ENCODE peak calls at places on chromosome 16, in seven cellular contexts. One of them, this sample, is unnamed.

GRCh38 chr16:61915569-61915968 is 120.7 kb downstream of the CDH8 start:
- DNase-seq in fibroblast of lung: no peak
- DNase-seq in neural progenitor cell: no peak
- DNase-seq in DND-41: no peak
- DNase-seq in HCT116: no peak
- DNase-seq in keratinocyte: no peak
- DNase-seq in IMR-90: no peak
- DNase-seq in this sample: no peak

GRCh38 chr16:71807905-71808592 is 585 bp downstream of the AP1G1 start:
- DNase-seq in IMR-90: peak; percentile 21
- DNase-seq in HCT116: no peak
- DNase-seq in fibroblast of lung: peak; percentile 38
- DNase-seq in DND-41: no peak
- DNase-seq in keratinocyte: no peak
- DNase-seq in neural progenitor cell: peak; percentile 49
- DNase-seq in this sample: peak; percentile 42

GRCh38 chr16:7303014-7303676 is 29.5 kb upstream of the RBFOX1 start:
- DNase-seq in DND-41: no peak
- DNase-seq in keratinocyte: no peak
- DNase-seq in neural progenitor cell: peak; percentile 75
- DNase-seq in HCT116: no peak
- DNase-seq in IMR-90: no peak
- DNase-seq in fibroblast of lung: no peak
- DNase-seq in this sample: no peak

GRCh38 chr16:19777061-19777460 is 59.0 kb downstream of the IQCK start:
- DNase-seq in IMR-90: no peak
- DNase-seq in fibroblast of lung: no peak
- DNase-seq in keratinocyte: no peak
- DNase-seq in neural progenitor cell: no peak
- DNase-seq in HCT116: no peak
- DNase-seq in DND-41: no peak
- DNase-seq in this sample: no peak

GRCh38 chr16:48347980-48348379 is 37.2 kb downstream of the SIAH1 start:
- DNase-seq in neural progenitor cell: no peak
- DNase-seq in HCT116: no peak
- DNase-seq in keratinocyte: no peak
- DNase-seq in fibroblast of lung: no peak
- DNase-seq in DND-41: no peak
- DNase-seq in IMR-90: no peak
- DNase-seq in this sample: no peak

GRCh38 chr16:84166796-84167695 is 19.8 kb downstream of the TAF1C start:
- DNase-seq in keratinocyte: no peak
- DNase-seq in neural progenitor cell: no peak
- DNase-seq in IMR-90: no peak
- DNase-seq in HCT116: no peak
- DNase-seq in DND-41: no peak
- DNase-seq in fibroblast of lung: no peak
- DNase-seq in this sample: no peak

GRCh38 chr16:191783-192294 is 11.6 kb downstream of the HBQ1 start:
- DNase-seq in HCT116: no peak
- DNase-seq in IMR-90: peak; percentile 33
- DNase-seq in neural progenitor cell: no peak
- DNase-seq in keratinocyte: no peak
- DNase-seq in DND-41: no peak
- DNase-seq in fibroblast of lung: peak; percentile 46
- DNase-seq in this sample: no peak

GRCh38 chr16:81547194-81547918 is 102.7 kb downstream of the CMIP start:
- DNase-seq in fibroblast of lung: no peak
- DNase-seq in IMR-90: no peak
- DNase-seq in neural progenitor cell: no peak
- DNase-seq in keratinocyte: no peak
- DNase-seq in DND-41: no peak
- DNase-seq in HCT116: no peak
- DNase-seq in this sample: no peak

GRCh38 chr16:80122155-80122554 is 418.6 kb upstream of the DYNLRB2 start:
- DNase-seq in neural progenitor cell: no peak
- DNase-seq in keratinocyte: no peak
- DNase-seq in fibroblast of lung: peak; percentile 67
- DNase-seq in DND-41: no peak
- DNase-seq in IMR-90: no peak
- DNase-seq in HCT116: no peak
- DNase-seq in this sample: peak; percentile 51

GRCh38 chr16:46482895-46483294 is 138.3 kb downstream of the SHCBP1 start:
- DNase-seq in IMR-90: no peak
- DNase-seq in keratinocyte: no peak
- DNase-seq in neural progenitor cell: no peak
- DNase-seq in DND-41: no peak
- DNase-seq in HCT116: no peak
- DNase-seq in fibroblast of lung: no peak
- DNase-seq in this sample: no peak

GRCh38 chr16:68563631-68564366 is 24.7 kb downstream of the ZFP90 start:
- DNase-seq in DND-41: no peak
- DNase-seq in IMR-90: no peak
- DNase-seq in fibroblast of lung: no peak
- DNase-seq in neural progenitor cell: no peak
- DNase-seq in HCT116: no peak
- DNase-seq in keratinocyte: no peak
- DNase-seq in this sample: no peak

GRCh38 chr16:51762081-51762995 is 611.3 kb upstream of the SALL1 start:
- DNase-seq in DND-41: peak; percentile 68
- DNase-seq in IMR-90: peak; percentile 70
- DNase-seq in HCT116: no peak
- DNase-seq in fibroblast of lung: peak; percentile 69
- DNase-seq in keratinocyte: no peak
- DNase-seq in neural progenitor cell: peak; percentile 93
- DNase-seq in this sample: peak; percentile 74
- H3K9ac ChIP-seq in DND-41: no peak overlapping the region
- H3K9ac ChIP-seq in IMR-90: no peak overlapping the region
- H3K9ac ChIP-seq in HCT116: no peak overlapping the region
- H3K9ac ChIP-seq in fibroblast of lung: no peak overlapping the region
- H3K9ac ChIP-seq in keratinocyte: no peak overlapping the region
- H3K9ac ChIP-seq in neural progenitor cell: no peak overlapping the region
- H3K9ac ChIP-seq in this sample: no peak overlapping the region

GRCh38 chr16:73877148-73877547 is 419.5 kb upstream of the PSMD7 start:
- DNase-seq in neural progenitor cell: no peak
- DNase-seq in HCT116: no peak
- DNase-seq in DND-41: no peak
- DNase-seq in keratinocyte: no peak
- DNase-seq in IMR-90: no peak
- DNase-seq in fibroblast of lung: no peak
- DNase-seq in this sample: no peak
- H3K27ac ChIP-seq in neural progenitor cell: no peak overlapping the region
- H3K27ac ChIP-seq in HCT116: no peak overlapping the region
- H3K27ac ChIP-seq in DND-41: no peak overlapping the region
- H3K27ac ChIP-seq in keratinocyte: no peak overlapping the region
- H3K27ac ChIP-seq in IMR-90: no peak overlapping the region
- H3K27ac ChIP-seq in fibroblast of lung: no peak overlapping the region
- H3K27ac ChIP-seq in this sample: no peak overlapping the region

DNA sequence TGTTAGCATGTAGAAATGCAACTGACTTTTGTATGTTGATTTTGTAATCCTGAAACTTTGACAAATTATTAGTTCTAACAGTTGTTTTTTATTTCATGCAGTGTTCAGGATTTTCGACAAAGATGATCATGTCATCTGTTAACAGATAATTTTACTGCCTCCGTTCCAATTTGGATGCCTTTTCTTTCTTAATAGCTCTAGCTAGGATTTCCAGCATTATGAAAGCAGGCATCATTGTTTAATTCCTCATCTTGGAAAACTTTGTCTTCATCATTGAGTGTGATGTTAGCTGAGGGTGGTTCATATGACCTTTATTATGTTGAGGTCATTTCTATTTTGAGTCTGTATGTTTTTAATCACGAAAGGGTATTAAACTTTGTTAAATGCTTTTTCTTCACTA is 31.9 kb downstream of the RMI2 start:
- DNase-seq in fibroblast of lung: no peak
- DNase-seq in keratinocyte: no peak
- DNase-seq in DND-41: no peak
- DNase-seq in HCT116: no peak
- DNase-seq in IMR-90: no peak
- DNase-seq in neural progenitor cell: no peak
- DNase-seq in this sample: no peak
- H3K9ac ChIP-seq in fibroblast of lung: no peak overlapping the region
- H3K9ac ChIP-seq in keratinocyte: no peak overlapping the region
- H3K9ac ChIP-seq in DND-41: no peak overlapping the region
- H3K9ac ChIP-seq in HCT116: no peak overlapping the region
- H3K9ac ChIP-seq in IMR-90: no peak overlapping the region
- H3K9ac ChIP-seq in neural progenitor cell: no peak overlapping the region
- H3K9ac ChIP-seq in this sample: no peak overlapping the region

GRCh38 chr16:57794849-57795430 is 7.4 kb downstream of the KIFC3 start:
- DNase-seq in neural progenitor cell: no peak
- DNase-seq in IMR-90: no peak
- DNase-seq in HCT116: no peak
- DNase-seq in fibroblast of lung: no peak
- DNase-seq in DND-41: no peak
- DNase-seq in keratinocyte: no peak
- DNase-seq in this sample: no peak

GRCh38 chr16:57788951-57789350 is 13.3 kb downstream of the KIFC3 start:
- DNase-seq in HCT116: no peak
- DNase-seq in keratinocyte: no peak
- DNase-seq in IMR-90: no peak
- DNase-seq in DND-41: no peak
- DNase-seq in neural progenitor cell: no peak
- DNase-seq in fibroblast of lung: no peak
- DNase-seq in this sample: no peak

GRCh38 chr16:57795431-57795878 is 6.8 kb downstream of the KIFC3 start:
- DNase-seq in neural progenitor cell: peak; percentile 78
- DNase-seq in HCT116: peak; percentile 53
- DNase-seq in DND-41: peak; percentile 51
- DNase-seq in IMR-90: peak; percentile 38
- DNase-seq in keratinocyte: no peak
- DNase-seq in fibroblast of lung: peak; percentile 49
- DNase-seq in this sample: no peak

GRCh38 chr16:57791156-57791902 is 11.0 kb downstream of the KIFC3 start:
- DNase-seq in neural progenitor cell: no peak
- DNase-seq in DND-41: no peak
- DNase-seq in IMR-90: no peak
- DNase-seq in HCT116: no peak
- DNase-seq in fibroblast of lung: no peak
- DNase-seq in keratinocyte: no peak
- DNase-seq in this sample: no peak

GRCh38 chr16:57791903-57792461 is 10.3 kb downstream of the KIFC3 start:
- DNase-seq in fibroblast of lung: no peak
- DNase-seq in DND-41: no peak
- DNase-seq in IMR-90: no peak
- DNase-seq in keratinocyte: no peak
- DNase-seq in neural progenitor cell: no peak
- DNase-seq in HCT116: no peak
- DNase-seq in this sample: no peak
- H3K27ac ChIP-seq in fibroblast of lung: no peak overlapping the region
- H3K27ac ChIP-seq in DND-41: no peak overlapping the region
- H3K27ac ChIP-seq in IMR-90: no peak overlapping the region
- H3K27ac ChIP-seq in keratinocyte: no peak overlapping the region
- H3K27ac ChIP-seq in neural progenitor cell: no peak overlapping the region
- H3K27ac ChIP-seq in HCT116: no peak overlapping the region
- H3K27ac ChIP-seq in this sample: no peak overlapping the region

GRCh38 chr16:49693445-49693844 is 162.5 kb downstream of the ZNF423 start:
- DNase-seq in DND-41: no peak
- DNase-seq in keratinocyte: no peak
- DNase-seq in neural progenitor cell: no peak
- DNase-seq in fibroblast of lung: no peak
- DNase-seq in IMR-90: no peak
- DNase-seq in HCT116: no peak
- DNase-seq in this sample: no peak

GRCh38 chr16:49697631-49698030 is 158.3 kb downstream of the ZNF423 start:
- DNase-seq in DND-41: no peak
- DNase-seq in HCT116: no peak
- DNase-seq in keratinocyte: no peak
- DNase-seq in fibroblast of lung: no peak
- DNase-seq in IMR-90: no peak
- DNase-seq in neural progenitor cell: peak; percentile 46
- DNase-seq in this sample: no peak

GRCh38 chr16:49698416-49698815 is 157.5 kb downstream of the ZNF423 start:
- DNase-seq in keratinocyte: no peak
- DNase-seq in neural progenitor cell: peak; percentile 41
- DNase-seq in DND-41: no peak
- DNase-seq in HCT116: no peak
- DNase-seq in IMR-90: no peak
- DNase-seq in fibroblast of lung: peak; percentile 27
- DNase-seq in this sample: no peak

GRCh38 chr16:49696414-49697101 is 159.4 kb downstream of the ZNF423 start:
- DNase-seq in fibroblast of lung: no peak
- DNase-seq in DND-41: no peak
- DNase-seq in neural progenitor cell: peak; percentile 91
- DNase-seq in IMR-90: no peak
- DNase-seq in keratinocyte: no peak
- DNase-seq in HCT116: no peak
- DNase-seq in this sample: no peak

DNA sequence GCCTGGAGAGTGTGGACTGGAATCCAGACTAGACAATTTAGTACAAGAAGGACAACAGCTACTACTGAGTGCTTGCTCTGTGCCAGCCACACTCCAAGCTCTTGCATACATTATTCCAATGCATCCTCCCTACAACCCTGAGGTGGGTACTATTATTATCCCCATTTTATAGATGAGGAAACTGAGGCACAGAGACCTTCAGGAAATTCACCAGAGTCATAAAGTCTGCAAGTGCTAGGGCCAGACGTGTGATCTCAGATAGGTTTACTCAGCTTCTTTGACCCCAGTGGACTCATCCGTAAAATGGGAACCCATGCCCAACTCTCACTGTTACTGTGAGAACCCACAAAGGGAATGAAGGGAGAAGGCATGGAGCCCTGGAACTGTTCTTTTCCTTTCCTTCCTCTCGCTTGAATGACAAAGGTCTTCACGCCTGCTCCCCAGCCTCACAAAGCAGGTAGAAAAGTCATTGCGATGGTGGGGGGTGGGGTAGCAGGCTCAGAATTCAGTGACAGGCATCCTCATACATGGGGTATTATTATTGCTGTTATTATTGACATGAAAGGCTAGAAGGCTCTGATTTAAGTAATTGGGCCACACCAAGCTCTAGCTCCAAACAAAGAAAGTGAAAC is 160.0 kb downstream of the ZNF423 start:
- DNase-seq in DND-41: no peak
- DNase-seq in IMR-90: no peak
- DNase-seq in HCT116: no peak
- DNase-seq in neural progenitor cell: no peak
- DNase-seq in fibroblast of lung: no peak
- DNase-seq in keratinocyte: no peak
- DNase-seq in this sample: no peak
- H3K9ac ChIP-seq in DND-41: no peak overlapping the region
- H3K9ac ChIP-seq in IMR-90: no peak overlapping the region
- H3K9ac ChIP-seq in HCT116: no peak overlapping the region
- H3K9ac ChIP-seq in neural progenitor cell: no peak overlapping the region
- H3K9ac ChIP-seq in fibroblast of lung: no peak overlapping the region
- H3K9ac ChIP-seq in keratinocyte: no peak overlapping the region
- H3K9ac ChIP-seq in this sample: no peak overlapping the region

DNA sequence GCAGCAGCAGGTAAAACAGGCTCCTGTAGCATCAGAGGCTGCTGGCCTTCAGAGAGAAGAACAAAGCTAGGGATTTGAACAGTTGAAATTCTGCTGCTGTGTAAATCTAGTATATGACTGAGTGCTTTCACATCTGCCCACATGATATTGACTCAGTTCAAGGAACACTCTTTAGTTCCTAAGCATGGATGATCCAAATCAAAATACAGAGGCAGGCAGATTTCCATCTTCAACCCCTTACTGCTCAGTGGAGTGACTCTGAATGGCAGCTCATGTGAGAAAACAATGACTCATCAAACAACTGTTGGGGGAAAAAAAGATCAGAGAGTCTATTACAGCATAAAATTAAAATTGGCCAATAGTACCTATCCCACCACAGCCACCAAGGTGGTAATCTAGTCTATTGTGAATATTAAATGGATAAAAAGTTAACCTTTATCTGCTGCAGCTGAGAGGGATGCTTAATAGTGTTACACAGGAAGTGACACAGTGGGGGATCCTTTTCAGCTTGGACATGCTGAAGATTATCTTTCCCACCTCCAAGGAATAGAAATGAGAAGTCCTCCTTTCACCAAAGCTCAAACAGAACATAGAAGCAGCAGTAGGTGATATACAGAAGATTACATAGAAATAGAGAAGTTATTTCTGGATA is 239.8 kb upstream of the ERCC4 start:
- DNase-seq in fibroblast of lung: no peak
- DNase-seq in keratinocyte: no peak
- DNase-seq in HCT116: no peak
- DNase-seq in neural progenitor cell: no peak
- DNase-seq in IMR-90: no peak
- DNase-seq in DND-41: no peak
- DNase-seq in this sample: no peak
- H3K27ac ChIP-seq in fibroblast of lung: no peak overlapping the region
- H3K27ac ChIP-seq in keratinocyte: no peak overlapping the region
- H3K27ac ChIP-seq in HCT116: no peak overlapping the region
- H3K27ac ChIP-seq in neural progenitor cell: no peak overlapping the region
- H3K27ac ChIP-seq in IMR-90: no peak overlapping the region
- H3K27ac ChIP-seq in DND-41: no peak overlapping the region
- H3K27ac ChIP-seq in this sample: no peak overlapping the region